ENCODE peak calls at places on chromosomes 4 and X, in ten cellular contexts. One of them, this sample, is unnamed.

GRCh38 chr4:52248836-52249235 is 197.7 kb downstream of the SPATA18 start:
- DNase-seq in activated naive CD8-positive, alpha-beta T cell treated with anti-CD3 and anti-CD28 coated beads, Interleukin-2, amount 50 U/mL, for 24 hours: no peak
- DNase-seq in astrocyte: no peak
- DNase-seq in activated T-cell treated with anti-CD3 and anti-CD28 coated beads for 24 hours: no peak
- DNase-seq in DMS79: no peak
- DNase-seq in choroid plexus epithelial cell: peak
- DNase-seq in fibroblast of mammary gland: peak
- DNase-seq in psoas muscle: no peak
- DNase-seq in ecto neural progenitor cell: no peak
- DNase-seq in naive thymus-derived CD4-positive, alpha-beta T cell: no peak
- DNase-seq in this sample: no peak

GRCh38 chrX:40543661-40544328 is 37.0 kb upstream of the ATP6AP2 start:
- DNase-seq in activated naive CD8-positive, alpha-beta T cell treated with anti-CD3 and anti-CD28 coated beads, Interleukin-2, amount 50 U/mL, for 24 hours: peak
- DNase-seq in astrocyte: peak
- DNase-seq in activated T-cell treated with anti-CD3 and anti-CD28 coated beads for 24 hours: no peak
- DNase-seq in DMS79: peak
- DNase-seq in choroid plexus epithelial cell: peak
- DNase-seq in fibroblast of mammary gland: peak
- DNase-seq in psoas muscle: no peak
- DNase-seq in ecto neural progenitor cell: no peak
- DNase-seq in naive thymus-derived CD4-positive, alpha-beta T cell: peak
- DNase-seq in this sample: peak

GRCh38 chrX:136163694-136164093 is 16.4 kb downstream of the FHL1 start:
- DNase-seq in activated naive CD8-positive, alpha-beta T cell treated with anti-CD3 and anti-CD28 coated beads, Interleukin-2, amount 50 U/mL, for 24 hours: no peak
- DNase-seq in astrocyte: peak
- DNase-seq in activated T-cell treated with anti-CD3 and anti-CD28 coated beads for 24 hours: no peak
- DNase-seq in DMS79: no peak
- DNase-seq in choroid plexus epithelial cell: no peak
- DNase-seq in fibroblast of mammary gland: peak
- DNase-seq in psoas muscle: no peak
- DNase-seq in ecto neural progenitor cell: no peak
- DNase-seq in naive thymus-derived CD4-positive, alpha-beta T cell: no peak
- DNase-seq in this sample: no peak

GRCh38 chr4:173420821-173421220 is 21.9 kb upstream of the SCRG1 start:
- DNase-seq in activated naive CD8-positive, alpha-beta T cell treated with anti-CD3 and anti-CD28 coated beads, Interleukin-2, amount 50 U/mL, for 24 hours: no peak
- DNase-seq in astrocyte: peak
- DNase-seq in activated T-cell treated with anti-CD3 and anti-CD28 coated beads for 24 hours: no peak
- DNase-seq in DMS79: no peak
- DNase-seq in choroid plexus epithelial cell: no peak
- DNase-seq in fibroblast of mammary gland: no peak
- DNase-seq in psoas muscle: no peak
- DNase-seq in ecto neural progenitor cell: no peak
- DNase-seq in naive thymus-derived CD4-positive, alpha-beta T cell: no peak
- DNase-seq in this sample: no peak

GRCh38 chrX:103792916-103793540 is 16.4 kb downstream of the PLP1 start:
- DNase-seq in activated naive CD8-positive, alpha-beta T cell treated with anti-CD3 and anti-CD28 coated beads, Interleukin-2, amount 50 U/mL, for 24 hours: no peak
- DNase-seq in astrocyte: peak
- DNase-seq in activated T-cell treated with anti-CD3 and anti-CD28 coated beads for 24 hours: no peak
- DNase-seq in DMS79: no peak
- DNase-seq in choroid plexus epithelial cell: peak
- DNase-seq in fibroblast of mammary gland: peak
- DNase-seq in psoas muscle: no peak
- DNase-seq in ecto neural progenitor cell: no peak
- DNase-seq in naive thymus-derived CD4-positive, alpha-beta T cell: no peak
- DNase-seq in this sample: no peak

GRCh38 chrX:47247999-47248320 is 15.2 kb downstream of the USP11 start:
- DNase-seq in activated naive CD8-positive, alpha-beta T cell treated with anti-CD3 and anti-CD28 coated beads, Interleukin-2, amount 50 U/mL, for 24 hours: no peak
- DNase-seq in astrocyte: no peak
- DNase-seq in activated T-cell treated with anti-CD3 and anti-CD28 coated beads for 24 hours: no peak
- DNase-seq in DMS79: no peak
- DNase-seq in choroid plexus epithelial cell: no peak
- DNase-seq in fibroblast of mammary gland: no peak
- DNase-seq in psoas muscle: no peak
- DNase-seq in ecto neural progenitor cell: no peak
- DNase-seq in naive thymus-derived CD4-positive, alpha-beta T cell: no peak
- DNase-seq in this sample: no peak

GRCh38 chr4:7324651-7325121 is 110.0 kb downstream of the PSAPL1 start:
- DNase-seq in activated naive CD8-positive, alpha-beta T cell treated with anti-CD3 and anti-CD28 coated beads, Interleukin-2, amount 50 U/mL, for 24 hours: no peak
- DNase-seq in astrocyte: no peak
- DNase-seq in activated T-cell treated with anti-CD3 and anti-CD28 coated beads for 24 hours: no peak
- DNase-seq in DMS79: peak
- DNase-seq in choroid plexus epithelial cell: no peak
- DNase-seq in fibroblast of mammary gland: no peak
- DNase-seq in psoas muscle: peak
- DNase-seq in ecto neural progenitor cell: no peak
- DNase-seq in naive thymus-derived CD4-positive, alpha-beta T cell: no peak
- DNase-seq in this sample: no peak

GRCh38 chrX:56994375-56995270 is 718 bp downstream of the SPIN3 start:
- DNase-seq in activated naive CD8-positive, alpha-beta T cell treated with anti-CD3 and anti-CD28 coated beads, Interleukin-2, amount 50 U/mL, for 24 hours: no peak
- DNase-seq in astrocyte: peak
- DNase-seq in activated T-cell treated with anti-CD3 and anti-CD28 coated beads for 24 hours: no peak
- DNase-seq in DMS79: no peak
- DNase-seq in choroid plexus epithelial cell: no peak
- DNase-seq in fibroblast of mammary gland: peak
- DNase-seq in psoas muscle: peak
- DNase-seq in ecto neural progenitor cell: no peak
- DNase-seq in naive thymus-derived CD4-positive, alpha-beta T cell: no peak
- DNase-seq in this sample: no peak

GRCh38 chr4:124432500-124432899 is 280.0 kb downstream of the ANKRD50 start:
- DNase-seq in activated naive CD8-positive, alpha-beta T cell treated with anti-CD3 and anti-CD28 coated beads, Interleukin-2, amount 50 U/mL, for 24 hours: no peak
- DNase-seq in astrocyte: peak
- DNase-seq in activated T-cell treated with anti-CD3 and anti-CD28 coated beads for 24 hours: no peak
- DNase-seq in DMS79: no peak
- DNase-seq in choroid plexus epithelial cell: peak
- DNase-seq in fibroblast of mammary gland: peak
- DNase-seq in psoas muscle: no peak
- DNase-seq in ecto neural progenitor cell: no peak
- DNase-seq in naive thymus-derived CD4-positive, alpha-beta T cell: no peak
- DNase-seq in this sample: no peak

GRCh38 chr4:174526731-174527130 is 4.4 kb upstream of the HPGD start:
- DNase-seq in activated naive CD8-positive, alpha-beta T cell treated with anti-CD3 and anti-CD28 coated beads, Interleukin-2, amount 50 U/mL, for 24 hours: no peak
- DNase-seq in astrocyte: no peak
- DNase-seq in activated T-cell treated with anti-CD3 and anti-CD28 coated beads for 24 hours: no peak
- DNase-seq in DMS79: no peak
- DNase-seq in choroid plexus epithelial cell: no peak
- DNase-seq in fibroblast of mammary gland: no peak
- DNase-seq in psoas muscle: no peak
- DNase-seq in ecto neural progenitor cell: no peak
- DNase-seq in naive thymus-derived CD4-positive, alpha-beta T cell: no peak
- DNase-seq in this sample: no peak

GRCh38 chr4:26731342-26731741 is 129.3 kb upstream of the STIM2 start:
- DNase-seq in activated naive CD8-positive, alpha-beta T cell treated with anti-CD3 and anti-CD28 coated beads, Interleukin-2, amount 50 U/mL, for 24 hours: no peak
- DNase-seq in astrocyte: no peak
- DNase-seq in activated T-cell treated with anti-CD3 and anti-CD28 coated beads for 24 hours: no peak
- DNase-seq in DMS79: no peak
- DNase-seq in choroid plexus epithelial cell: no peak
- DNase-seq in fibroblast of mammary gland: peak
- DNase-seq in psoas muscle: no peak
- DNase-seq in ecto neural progenitor cell: no peak
- DNase-seq in naive thymus-derived CD4-positive, alpha-beta T cell: no peak
- DNase-seq in this sample: no peak

GRCh38 chr4:153113061-153113837 is 91.0 kb upstream of the TRIM2 start:
- DNase-seq in activated naive CD8-positive, alpha-beta T cell treated with anti-CD3 and anti-CD28 coated beads, Interleukin-2, amount 50 U/mL, for 24 hours: peak
- DNase-seq in astrocyte: peak
- DNase-seq in activated T-cell treated with anti-CD3 and anti-CD28 coated beads for 24 hours: no peak
- DNase-seq in DMS79: no peak
- DNase-seq in choroid plexus epithelial cell: peak
- DNase-seq in fibroblast of mammary gland: peak
- DNase-seq in psoas muscle: no peak
- DNase-seq in ecto neural progenitor cell: peak
- DNase-seq in naive thymus-derived CD4-positive, alpha-beta T cell: no peak
- DNase-seq in this sample: no peak

GRCh38 chr4:1232661-1233621 is 16.0 kb downstream of the CTBP1 start:
- DNase-seq in activated naive CD8-positive, alpha-beta T cell treated with anti-CD3 and anti-CD28 coated beads, Interleukin-2, amount 50 U/mL, for 24 hours: no peak
- DNase-seq in astrocyte: peak
- DNase-seq in activated T-cell treated with anti-CD3 and anti-CD28 coated beads for 24 hours: no peak
- DNase-seq in DMS79: no peak
- DNase-seq in choroid plexus epithelial cell: peak
- DNase-seq in fibroblast of mammary gland: peak
- DNase-seq in psoas muscle: peak
- DNase-seq in ecto neural progenitor cell: no peak
- DNase-seq in naive thymus-derived CD4-positive, alpha-beta T cell: no peak
- DNase-seq in this sample: no peak

GRCh38 chrX:84339507-84340364 is 151.7 kb upstream of the RPS6KA6 start:
- DNase-seq in activated naive CD8-positive, alpha-beta T cell treated with anti-CD3 and anti-CD28 coated beads, Interleukin-2, amount 50 U/mL, for 24 hours: no peak
- DNase-seq in astrocyte: no peak
- DNase-seq in activated T-cell treated with anti-CD3 and anti-CD28 coated beads for 24 hours: no peak
- DNase-seq in DMS79: no peak
- DNase-seq in choroid plexus epithelial cell: peak
- DNase-seq in fibroblast of mammary gland: peak
- DNase-seq in psoas muscle: no peak
- DNase-seq in ecto neural progenitor cell: no peak
- DNase-seq in naive thymus-derived CD4-positive, alpha-beta T cell: no peak
- DNase-seq in this sample: no peak

GRCh38 chr4:88138561-88138960 is 19.9 kb downstream of the ABCG2 start:
- DNase-seq in activated naive CD8-positive, alpha-beta T cell treated with anti-CD3 and anti-CD28 coated beads, Interleukin-2, amount 50 U/mL, for 24 hours: no peak
- DNase-seq in astrocyte: peak
- DNase-seq in activated T-cell treated with anti-CD3 and anti-CD28 coated beads for 24 hours: no peak
- DNase-seq in DMS79: no peak
- DNase-seq in choroid plexus epithelial cell: peak
- DNase-seq in fibroblast of mammary gland: peak
- DNase-seq in psoas muscle: no peak
- DNase-seq in ecto neural progenitor cell: no peak
- DNase-seq in naive thymus-derived CD4-positive, alpha-beta T cell: no peak
- DNase-seq in this sample: no peak

GRCh38 chrX:72274526-72274925 is 2.5 kb downstream of the RPS4X start:
- DNase-seq in activated naive CD8-positive, alpha-beta T cell treated with anti-CD3 and anti-CD28 coated beads, Interleukin-2, amount 50 U/mL, for 24 hours: no peak
- DNase-seq in astrocyte: peak
- DNase-seq in activated T-cell treated with anti-CD3 and anti-CD28 coated beads for 24 hours: no peak
- DNase-seq in DMS79: no peak
- DNase-seq in choroid plexus epithelial cell: peak
- DNase-seq in fibroblast of mammary gland: peak
- DNase-seq in psoas muscle: no peak
- DNase-seq in ecto neural progenitor cell: no peak
- DNase-seq in naive thymus-derived CD4-positive, alpha-beta T cell: no peak
- DNase-seq in this sample: no peak

GRCh38 chrX:46203115-46203514 is 342.1 kb downstream of the ZNF674 start:
- DNase-seq in activated naive CD8-positive, alpha-beta T cell treated with anti-CD3 and anti-CD28 coated beads, Interleukin-2, amount 50 U/mL, for 24 hours: no peak
- DNase-seq in astrocyte: peak
- DNase-seq in activated T-cell treated with anti-CD3 and anti-CD28 coated beads for 24 hours: no peak
- DNase-seq in DMS79: no peak
- DNase-seq in choroid plexus epithelial cell: no peak
- DNase-seq in fibroblast of mammary gland: no peak
- DNase-seq in psoas muscle: no peak
- DNase-seq in ecto neural progenitor cell: no peak
- DNase-seq in naive thymus-derived CD4-positive, alpha-beta T cell: no peak
- DNase-seq in this sample: peak

GRCh38 chrX:11059923-11060322 is 51.2 kb upstream of the HCCS start:
- DNase-seq in activated naive CD8-positive, alpha-beta T cell treated with anti-CD3 and anti-CD28 coated beads, Interleukin-2, amount 50 U/mL, for 24 hours: no peak
- DNase-seq in astrocyte: peak
- DNase-seq in activated T-cell treated with anti-CD3 and anti-CD28 coated beads for 24 hours: no peak
- DNase-seq in DMS79: no peak
- DNase-seq in choroid plexus epithelial cell: no peak
- DNase-seq in fibroblast of mammary gland: peak
- DNase-seq in psoas muscle: no peak
- DNase-seq in ecto neural progenitor cell: no peak
- DNase-seq in naive thymus-derived CD4-positive, alpha-beta T cell: no peak
- DNase-seq in this sample: no peak

GRCh38 chr4:46975144-46975543 is 18.2 kb downstream of the GABRA4 start:
- DNase-seq in activated naive CD8-positive, alpha-beta T cell treated with anti-CD3 and anti-CD28 coated beads, Interleukin-2, amount 50 U/mL, for 24 hours: no peak
- DNase-seq in astrocyte: no peak
- DNase-seq in activated T-cell treated with anti-CD3 and anti-CD28 coated beads for 24 hours: no peak
- DNase-seq in DMS79: no peak
- DNase-seq in choroid plexus epithelial cell: no peak
- DNase-seq in fibroblast of mammary gland: no peak
- DNase-seq in psoas muscle: no peak
- DNase-seq in ecto neural progenitor cell: no peak
- DNase-seq in naive thymus-derived CD4-positive, alpha-beta T cell: no peak
- DNase-seq in this sample: no peak

GRCh38 chr4:137393043-137393442 is 139.3 kb downstream of the PCDH18 start:
- DNase-seq in activated naive CD8-positive, alpha-beta T cell treated with anti-CD3 and anti-CD28 coated beads, Interleukin-2, amount 50 U/mL, for 24 hours: no peak
- DNase-seq in astrocyte: peak
- DNase-seq in activated T-cell treated with anti-CD3 and anti-CD28 coated beads for 24 hours: no peak
- DNase-seq in DMS79: peak
- DNase-seq in choroid plexus epithelial cell: peak
- DNase-seq in fibroblast of mammary gland: peak
- DNase-seq in psoas muscle: no peak
- DNase-seq in ecto neural progenitor cell: peak
- DNase-seq in naive thymus-derived CD4-positive, alpha-beta T cell: no peak
- DNase-seq in this sample: no peak

GRCh38 chr4:120156115-120156718 is 89.6 kb upstream of the MAD2L1 start:
- DNase-seq in activated naive CD8-positive, alpha-beta T cell treated with anti-CD3 and anti-CD28 coated beads, Interleukin-2, amount 50 U/mL, for 24 hours: peak
- DNase-seq in astrocyte: peak
- DNase-seq in activated T-cell treated with anti-CD3 and anti-CD28 coated beads for 24 hours: no peak
- DNase-seq in DMS79: no peak
- DNase-seq in choroid plexus epithelial cell: peak
- DNase-seq in fibroblast of mammary gland: peak
- DNase-seq in psoas muscle: no peak
- DNase-seq in ecto neural progenitor cell: no peak
- DNase-seq in naive thymus-derived CD4-positive, alpha-beta T cell: peak
- DNase-seq in this sample: peak

This sample was measured in CMK.